ENCODE peak calls at places on chromosomes 3 and 15, in six cellular contexts. P is substantia nigra, T is foreskin fibroblast, B is posterior cingulate gyrus, D is heart left ventricle, H is iPS-NIHi11. E is an unnamed sample.

GRCh38 chr3:7546219-7546618 is 685.3 kb downstream of the GRM7 start:
- DNase-seq in B (no peak), D (no peak), T (no peak), H (no peak), P (no peak), E (peak)

GRCh38 chr15:66873856-66874255 is 171.8 kb downstream of the SMAD6 start:
- DNase-seq in P (no peak), H (no peak), T (no peak), D (no peak), B (no peak), E (no peak)

GRCh38 chr3:29560031-29560430 is 279.2 kb downstream of the RBMS3 start:
- DNase-seq in P (no peak), H (no peak), T (no peak), D (no peak), B (no peak), E (no peak)

GRCh38 chr15:45205192-45205591 is 17.4 kb upstream of the SHF start:
- DNase-seq in H (peak), B (peak), P (peak), T (peak), D (no peak), E (peak)

GRCh38 chr15:55587321-55588069 is 650 bp downstream of the PYGO1 start:
- DNase-seq in B (no peak), T (peak), P (no peak), D (peak), H (peak), E (no peak)

GRCh38 chr3:120306519-120307455 is 21.8 kb upstream of the GPR156 start:
- DNase-seq in D (no peak), H (no peak), B (no peak), P (no peak), T (no peak), E (no peak)

GRCh38 chr3:17342126-17342525 is 400.3 kb downstream of the TBC1D5 start:
- DNase-seq in H (no peak), B (no peak), P (no peak), T (no peak), D (no peak), E (no peak)

GRCh38 chr15:100338971-100339444 is 2.8 kb downstream of the ADAMTS17 start:
- DNase-seq in D (no peak), T (peak), H (peak), P (peak), B (peak), E (peak)

GRCh38 chr3:55000546-55000945 is 72.7 kb upstream of the LRTM1 start:
- DNase-seq in D (no peak), P (peak), T (peak), B (no peak), H (peak), E (peak)

GRCh38 chr3:130894130-130894872 is 417 bp downstream of the ATP2C1 start:
- DNase-seq in T (peak), D (peak), P (peak), B (peak), H (peak), E (no peak)

GRCh38 chr3:121436074-121436473 is 109.7 kb downstream of the POLQ start:
- DNase-seq in B (no peak), H (no peak), P (no peak), T (no peak), D (no peak), E (no peak)

GRCh38 chr15:43220991-43221403 is at the start of gene EPB42:
- DNase-seq in P (no peak), H (no peak), B (no peak), T (no peak), D (no peak), E (no peak)

GRCh38 chr3:113873814-113874526 is 35.4 kb downstream of the GRAMD1C start:
- DNase-seq in H (no peak), P (no peak), B (no peak), D (no peak), T (no peak), E (no peak)

GRCh38 chr15:71072423-71072822 is 42.8 kb upstream of the THSD4 start:
- DNase-seq in H (no peak), B (no peak), D (no peak), T (no peak), P (no peak), E (no peak)

GRCh38 chr3:30750967-30751366 is 143.5 kb downstream of the GADL1 start:
- DNase-seq in B (no peak), P (no peak), T (no peak), D (no peak), H (peak), E (no peak)

GRCh38 chr3:113166719-113167492 is 44.5 kb upstream of the BOC start:
- DNase-seq in T (peak), D (no peak), P (peak), H (peak), B (peak), E (peak)

GRCh38 chr3:111831840-111832239 is 27.2 kb upstream of the PHLDB2 start:
- DNase-seq in B (no peak), D (no peak), H (no peak), T (no peak), P (no peak), E (no peak)

GRCh38 chr15:81427176-81427575 is 53.2 kb upstream of the TMC3 start:
- DNase-seq in P (no peak), H (no peak), D (no peak), T (no peak), B (no peak), E (no peak)

GRCh38 chr3:126664591-126665214 is 9.8 kb upstream of the TXNRD3 start:
- DNase-seq in B (no peak), D (no peak), P (peak), T (peak), H (no peak), E (no peak)

GRCh38 chr15:55402707-55403106 is 5.5 kb downstream of the CCPG1 start:
- DNase-seq in H (no peak), B (no peak), T (peak), D (no peak), P (no peak), E (peak)

GRCh38 chr15:58605931-58606330 is 143.6 kb downstream of the ADAM10 start:
- DNase-seq in T (no peak), H (no peak), B (no peak), D (no peak), P (no peak), E (no peak)

GRCh38 chr3:114389156-114389555 is 95.3 kb downstream of the TIGIT start:
- DNase-seq in T (no peak), P (no peak), B (no peak), D (no peak), H (no peak), E (no peak)

GRCh38 chr15:75928680-75929608 is 25.3 kb downstream of the FBXO22 start:
- DNase-seq in P (no peak), T (peak), H (peak), D (no peak), B (no peak), E (no peak)

GRCh38 chr3:15241341-15241740 is 35.3 kb downstream of the CAPN7 start:
- DNase-seq in T (no peak), P (no peak), B (peak), D (no peak), H (peak), E (peak)

GRCh38 chr3:75332784-75333183 is 331.3 kb upstream of the FRG2C start:
- DNase-seq in H (no peak), T (peak), P (no peak), B (no peak), D (no peak), E (no peak)

GRCh38 chr3:23762214-23763039 is 43.3 kb upstream of the UBE2E1 start:
- DNase-seq in H (no peak), D (no peak), T (peak), B (no peak), P (no peak), E (no peak)

GRCh38 chr3:158918008-158918407 is 116.2 kb downstream of the MFSD1 start:
- DNase-seq in T (peak), H (peak), B (peak), D (no peak), P (no peak), E (peak)

GRCh38 chr15:67142142-67143092 is 77.0 kb downstream of the SMAD3 start:
- DNase-seq in T (peak), P (no peak), D (no peak), H (no peak), B (no peak), E (no peak)

GRCh38 chr3:158602227-158602626 is 31.2 kb downstream of the MLF1 start:
- DNase-seq in T (no peak), B (no peak), P (no peak), D (no peak), H (no peak), E (no peak)

GRCh38 chr3:73080201-73080966 is 18.9 kb downstream of the EBLN2 start:
- DNase-seq in H (no peak), B (no peak), D (no peak), T (no peak), P (no peak), E (no peak)

GRCh38 chr3:49519916-49520385 is 34.3 kb upstream of the BSN start:
- DNase-seq in D (no peak), T (no peak), H (no peak), P (no peak), B (no peak), E (no peak)

GRCh38 chr15:33104276-33104675 is 90.2 kb downstream of the FMN1 start:
- DNase-seq in P (no peak), H (no peak), D (no peak), T (peak), B (no peak), E (peak)

GRCh38 chr3:113132571-113132996 is 78.8 kb upstream of the BOC start:
- DNase-seq in D (no peak), T (peak), H (no peak), B (no peak), P (no peak), E (no peak)

GRCh38 chr15:49831206-49831965 is 210.5 kb downstream of the DTWD1 start:
- DNase-seq in H (no peak), D (peak), B (no peak), T (peak), P (no peak), E (no peak)

GRCh38 chr3:175495331-175495730 is 636.2 kb downstream of the NAALADL2 start:
- DNase-seq in H (no peak), B (no peak), P (no peak), D (no peak), T (no peak), E (no peak)

GRCh38 chr15:96350321-96350720 is 19.8 kb downstream of the NR2F2 start:
- DNase-seq in B (no peak), D (no peak), P (no peak), H (no peak), T (peak), E (no peak)

GRCh38 chr3:21449738-21450137 is 301.3 kb downstream of the ZNF385D start:
- DNase-seq in H (no peak), T (no peak), D (no peak), B (no peak), P (no peak), E (no peak)

GRCh38 chr15:47987908-47988532 is 132.8 kb upstream of the SLC24A5 start:
- DNase-seq in H (peak), P (peak), T (peak), D (no peak), B (no peak), E (peak)

GRCh38 chr15:62112616-62113593 is 46.1 kb downstream of the C2CD4A start:
- DNase-seq in D (no peak), T (peak), H (no peak), P (peak), B (no peak), E (peak)

E was measured in fibroblast of the conjunctiva.